ENCODE peak calls at places on chromosomes 16 and 17, in four cellular contexts. J is HepG2, Z is H1, Q is K562. B is an unnamed sample. For H4K20me1, the result is how much of the 10 kb centered on the place peaks cover.

GRCh38 chr17:6755281-6755680 is 565 bp upstream of the XAF1 start:
- DNase-seq in J (no peak), Q (no peak), Z (no peak), B (no peak)

GRCh38 chr16:81748476-81749198 is 30.5 kb upstream of the PLCG2 start:
- DNase-seq in Q (no peak), J (no peak), Z (no peak), B (no peak)

GRCh38 chr17:65366102-65366844 is 195.2 kb downstream of the AXIN2 start:
- DNase-seq in J (no peak), Z (no peak), Q (no peak), B (no peak)

GRCh38 chr16:65728172-65728571 is 606.3 kb upstream of the CDH11 start:
- DNase-seq in Z (no peak), J (no peak), Q (no peak), B (peak)

GRCh38 chr16:67917140-67917851 is 14.4 kb downstream of the CTRL start:
- DNase-seq in Q (no peak), Z (no peak), J (no peak), B (no peak)

GRCh38 chr17:35559495-35559894 is 1.1 kb downstream of the SLFN14 start:
- DNase-seq in Z (no peak), J (no peak), Q (no peak), B (peak)

GRCh38 chr17:82503094-82503727 is 16.3 kb upstream of the FOXK2 start:
- DNase-seq in Z (no peak), Q (no peak), J (peak), B (no peak)

GRCh38 chr17:81401727-81402529 is 6.7 kb downstream of the BAHCC1 start:
- DNase-seq in Q (peak), J (no peak), Z (no peak), B (peak)

GRCh38 chr17:65431116-65431515 is 130.3 kb downstream of the AXIN2 start:
- DNase-seq in Z (no peak), J (no peak), Q (peak), B (no peak)

GRCh38 chr16:66300501-66300900 is 66.0 kb upstream of the CDH5 start:
- DNase-seq in Q (no peak), J (no peak), Z (no peak), B (no peak)

GRCh38 chr17:47862621-47863440 is 11.9 kb upstream of the SP6 start:
- DNase-seq in Z (no peak), J (no peak), Q (no peak), B (no peak)

DNA sequence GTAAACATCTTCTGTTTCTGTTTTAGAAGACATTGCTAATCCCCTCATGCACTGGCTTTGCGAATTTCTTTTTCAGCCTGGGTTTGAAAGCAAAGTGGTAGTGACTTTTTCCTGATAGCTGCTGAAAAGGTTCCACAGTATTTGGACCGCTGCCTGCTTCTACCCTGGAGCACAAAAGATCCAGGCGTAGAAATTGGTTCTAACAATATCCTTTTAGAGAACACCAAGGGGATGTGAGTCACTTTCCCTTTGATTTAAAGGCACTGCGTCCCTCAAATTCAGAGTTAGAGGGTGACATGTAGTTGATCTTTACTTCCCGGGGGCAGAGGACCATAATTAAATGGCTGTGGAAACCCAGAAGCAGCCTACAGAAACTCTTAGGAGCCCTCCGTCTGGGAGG is 218.4 kb downstream of the WWOX start:
- DNase-seq in Q (no peak), Z (no peak), J (no peak), B (peak)
- TF ChIP-seq JUN in Q (no peak), Z (no peak), J (no peak), B (no peak)

GRCh38 chr16:11411059-11411550 is 65.8 kb downstream of the RMI2 start:
- DNase-seq in J (no peak), Z (no peak), Q (no peak), B (no peak)

GRCh38 chr16:11412175-11412904 is 67.1 kb downstream of the RMI2 start:
- DNase-seq in Z (no peak), J (no peak), Q (no peak), B (no peak)

GRCh38 chr16:11413907-11414595 is 68.8 kb downstream of the RMI2 start:
- DNase-seq in Z (no peak), J (no peak), Q (no peak), B (no peak)

GRCh38 chr16:11414815-11415775 is 69.8 kb downstream of the RMI2 start:
- DNase-seq in J (no peak), Z (no peak), Q (no peak), B (no peak)

DNA sequence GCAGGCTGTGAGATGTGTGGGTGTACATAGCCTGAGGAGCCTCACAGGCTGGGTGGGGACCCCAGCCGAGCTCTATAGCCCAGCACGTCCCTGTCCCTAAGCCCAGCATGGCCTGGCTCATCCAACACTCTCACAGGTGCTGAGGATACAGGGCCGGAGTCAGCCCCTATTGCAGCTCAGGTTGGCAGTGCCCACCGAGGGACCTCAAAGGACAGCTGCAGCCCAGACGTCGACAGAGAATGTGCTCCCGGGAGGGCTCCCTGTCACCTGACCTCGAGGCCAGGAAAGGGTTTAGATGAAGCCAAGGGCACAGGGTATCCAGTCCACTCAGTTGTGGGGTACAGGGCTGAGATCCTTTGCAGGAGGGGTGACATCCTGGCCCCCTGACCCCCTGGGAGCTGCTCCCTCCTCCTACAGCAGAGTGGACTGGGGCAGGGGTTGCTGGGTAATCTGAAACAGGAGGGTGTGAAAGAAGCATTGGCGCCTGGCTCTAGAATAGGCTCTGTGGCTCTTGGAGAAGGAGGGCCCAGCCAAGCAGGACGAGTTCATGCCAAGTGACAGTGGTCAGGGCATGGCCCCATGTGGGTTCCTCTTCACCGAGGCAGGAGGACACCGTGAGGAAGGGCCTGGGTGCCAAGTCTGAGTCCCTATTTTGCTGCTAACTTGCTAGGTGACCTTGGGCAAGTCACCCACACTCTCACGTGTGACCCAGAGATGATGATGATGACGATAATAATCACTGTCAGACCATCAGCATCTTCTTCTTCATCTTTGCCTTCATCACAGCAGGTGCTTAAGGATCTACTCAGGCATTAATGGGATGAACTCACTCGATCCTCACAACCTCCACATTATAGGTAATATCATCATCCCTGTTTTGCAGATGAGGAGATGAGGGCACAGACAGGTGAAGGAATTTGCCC is 68.0 kb downstream of the RMI2 start:
- DNase-seq in J (no peak), Z (no peak), Q (no peak), B (no peak)
- H4K20me1 ChIP-seq in J (under half), Z (under half), Q (under half), B (under half)

GRCh38 chr16:85091522-85091910 is 20.8 kb downstream of the CIBAR2 start:
- DNase-seq in Z (no peak), J (no peak), Q (no peak), B (no peak)

GRCh38 chr16:85089485-85089884 is 22.8 kb downstream of the CIBAR2 start:
- DNase-seq in Q (no peak), J (no peak), Z (no peak), B (no peak)

GRCh38 chr16:85090166-85090565 is 22.1 kb downstream of the CIBAR2 start:
- DNase-seq in J (no peak), Z (no peak), Q (no peak), B (no peak)

GRCh38 chr16:85092309-85092708 is 20.0 kb downstream of the CIBAR2 start:
- DNase-seq in Q (no peak), Z (no peak), J (no peak), B (no peak)

DNA sequence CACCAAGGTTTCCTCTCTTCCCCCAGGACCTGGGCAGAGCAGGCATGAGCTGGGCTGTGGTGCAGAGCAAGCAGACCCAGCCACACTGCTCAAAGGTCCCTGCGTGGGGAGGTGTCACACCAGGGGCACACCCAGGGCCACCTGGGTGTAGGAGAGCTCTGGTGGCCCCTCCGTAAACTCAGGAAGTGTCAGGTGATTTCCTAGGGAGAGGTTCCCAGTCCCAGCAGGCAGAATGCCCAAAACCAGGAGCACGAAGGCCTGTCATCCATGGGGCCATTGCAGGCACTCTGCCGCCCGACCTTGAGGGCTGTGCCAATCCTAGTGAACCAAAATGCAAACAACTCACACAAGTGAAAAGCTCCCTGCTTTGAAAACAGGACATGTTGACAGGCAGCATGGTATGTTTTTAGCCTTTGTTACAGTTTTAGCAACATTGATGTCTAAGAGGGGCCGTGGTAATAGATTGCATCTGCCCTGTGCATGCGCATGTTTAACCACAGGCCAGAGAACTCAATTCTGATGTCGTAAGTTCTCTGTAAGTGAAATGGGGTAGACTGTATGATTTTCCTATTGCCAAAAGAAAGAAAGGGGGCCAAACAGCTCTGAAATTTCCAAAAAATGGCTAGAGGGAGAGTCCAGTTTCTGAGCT is 21.3 kb downstream of the CIBAR2 start:
- DNase-seq in J (no peak), Q (no peak), Z (no peak), B (no peak)
- TF ChIP-seq JUN in J (no peak), Q (no peak), Z (no peak), B (no peak)

DNA sequence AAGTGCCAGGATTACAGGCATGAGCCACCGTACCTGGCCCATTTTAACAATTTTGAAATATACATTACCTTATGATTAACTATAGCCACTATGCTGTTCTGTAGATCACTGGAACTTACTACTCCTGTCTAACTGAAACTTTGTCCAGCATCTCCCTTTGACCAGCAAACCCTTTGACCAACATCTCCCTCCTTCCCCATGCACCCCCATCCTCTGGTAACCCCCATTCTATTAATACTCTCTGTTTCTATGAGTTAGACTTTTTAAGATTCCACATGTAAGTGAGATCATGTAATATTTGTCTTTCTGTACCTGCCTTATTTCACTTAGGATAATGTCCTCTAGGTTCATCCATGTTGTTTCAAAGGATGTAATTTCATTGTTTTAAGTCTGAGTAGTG is 178.0 kb downstream of the MSI2 start:
- DNase-seq in J (no peak), Q (no peak), Z (no peak), B (no peak)
- H4K20me1 ChIP-seq in J (under half), Q (under half), Z (under half), B (under half)